ENCODE peak calls at places on chromosomes 11 and 22, in four cellular contexts. One of them, this sample, is unnamed. For H3K79me2, the result is how much of the 10 kb centered on the place peaks cover.

GRCh38 chr11:24406389-24406788 is 90.5 kb upstream of the LUZP2 start:
- DNase-seq in OCI-LY7: no peak
- DNase-seq in PC-3: no peak
- DNase-seq in HCT116: no peak
- DNase-seq in this sample: no peak

GRCh38 chr11:59755701-59756495 is 722 bp downstream of the STX3 start:
- DNase-seq in OCI-LY7: no peak
- DNase-seq in PC-3: peak
- DNase-seq in HCT116: peak
- DNase-seq in this sample: peak

GRCh38 chr11:123197711-123198110 is 2.7 kb upstream of the CLMP start:
- DNase-seq in OCI-LY7: no peak
- DNase-seq in PC-3: peak
- DNase-seq in HCT116: no peak
- DNase-seq in this sample: no peak

GRCh38 chr11:12009617-12010321 is 1.3 kb upstream of the DKK3 start:
- DNase-seq in OCI-LY7: no peak
- DNase-seq in PC-3: no peak
- DNase-seq in HCT116: no peak
- DNase-seq in this sample: no peak

GRCh38 chr11:134474942-134475341 is 62.9 kb upstream of the B3GAT1 start:
- DNase-seq in OCI-LY7: no peak
- DNase-seq in PC-3: no peak
- DNase-seq in HCT116: no peak
- DNase-seq in this sample: no peak

GRCh38 chr11:1639102-1639620 is 9.6 kb downstream of the KRTAP5-5 start:
- DNase-seq in OCI-LY7: no peak
- DNase-seq in PC-3: no peak
- DNase-seq in HCT116: no peak
- DNase-seq in this sample: peak

GRCh38 chr22:29388759-29389090 is 355 bp upstream of the AP1B1 start:
- DNase-seq in OCI-LY7: no peak
- DNase-seq in PC-3: no peak
- DNase-seq in HCT116: no peak
- DNase-seq in this sample: no peak

GRCh38 chr11:74849525-74850391 is 99.1 kb downstream of the XRRA1 start:
- DNase-seq in OCI-LY7: peak
- DNase-seq in PC-3: peak
- DNase-seq in HCT116: no peak
- DNase-seq in this sample: no peak

GRCh38 chr22:23781065-23781464 is 5.7 kb upstream of the SMARCB1 start:
- DNase-seq in OCI-LY7: no peak
- DNase-seq in PC-3: no peak
- DNase-seq in HCT116: no peak
- DNase-seq in this sample: peak

GRCh38 chr11:48063424-48063978 is 83.1 kb downstream of the PTPRJ start:
- DNase-seq in OCI-LY7: no peak
- DNase-seq in PC-3: peak
- DNase-seq in HCT116: peak
- DNase-seq in this sample: no peak

GRCh38 chr11:57781529-57781943 is 19.9 kb downstream of the CTNND1 start:
- DNase-seq in OCI-LY7: no peak
- DNase-seq in PC-3: peak
- DNase-seq in HCT116: peak
- DNase-seq in this sample: no peak

GRCh38 chr22:50343541-50343935 is 411 bp downstream of the PPP6R2 start:
- DNase-seq in OCI-LY7: no peak
- DNase-seq in PC-3: no peak
- DNase-seq in HCT116: no peak
- DNase-seq in this sample: no peak

GRCh38 chr22:50347157-50347556 is 4.0 kb downstream of the PPP6R2 start:
- DNase-seq in OCI-LY7: no peak
- DNase-seq in PC-3: no peak
- DNase-seq in HCT116: no peak
- DNase-seq in this sample: no peak

GRCh38 chr22:50342651-50343540 is at the start of gene PPP6R2:
- DNase-seq in OCI-LY7: peak
- DNase-seq in PC-3: peak
- DNase-seq in HCT116: no peak
- DNase-seq in this sample: peak

GRCh38 chr22:50346415-50346945 is 3.4 kb downstream of the PPP6R2 start:
- DNase-seq in OCI-LY7: no peak
- DNase-seq in PC-3: no peak
- DNase-seq in HCT116: no peak
- DNase-seq in this sample: no peak

DNA sequence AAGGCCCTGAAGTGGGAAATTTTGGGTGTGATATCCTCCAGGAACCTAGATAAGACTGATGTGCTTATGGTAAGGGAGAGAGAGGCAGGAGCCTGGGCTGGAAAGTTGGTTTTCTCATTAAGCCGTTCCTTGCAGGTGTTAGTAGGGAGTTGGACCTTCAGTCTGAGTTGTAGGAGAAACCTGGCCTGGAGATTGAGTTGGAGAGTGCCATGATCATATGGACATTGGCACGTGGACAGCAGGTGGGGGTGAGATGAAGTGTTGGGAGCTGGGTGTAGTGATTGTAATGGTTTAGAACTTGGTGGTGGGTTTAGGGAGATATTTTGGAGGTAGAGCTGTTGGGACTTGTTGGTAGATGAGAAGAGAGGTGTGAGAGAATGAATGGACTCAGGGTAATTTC is 4.9 kb downstream of the PPP6R2 start:
- DNase-seq in OCI-LY7: no peak
- DNase-seq in PC-3: no peak
- DNase-seq in HCT116: no peak
- DNase-seq in this sample: no peak
- H3K79me2 ChIP-seq in OCI-LY7: under half
- H3K79me2 ChIP-seq in PC-3: under half
- H3K79me2 ChIP-seq in HCT116: half or more
- H3K79me2 ChIP-seq in this sample: half or more

DNA sequence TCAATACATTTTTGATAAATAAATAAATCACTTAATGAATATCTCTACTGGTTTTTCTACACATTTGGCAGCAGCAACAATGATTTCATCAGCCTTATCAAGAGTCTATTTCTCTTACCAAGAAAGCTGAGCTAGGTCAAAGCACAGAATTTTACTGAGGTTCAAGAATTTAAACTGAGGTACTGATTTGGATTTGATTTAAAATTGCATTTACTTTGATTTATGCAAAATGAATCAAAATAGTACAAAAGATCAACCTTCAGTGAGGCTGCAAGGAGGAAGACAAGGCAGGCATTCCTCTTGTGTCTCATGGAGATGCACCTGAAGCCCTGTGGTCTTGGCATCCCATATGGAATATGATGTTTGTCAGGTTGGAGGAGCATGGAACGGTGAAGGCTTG is 15.5 kb upstream of the EP300 start:
- DNase-seq in OCI-LY7: no peak
- DNase-seq in PC-3: no peak
- DNase-seq in HCT116: no peak
- DNase-seq in this sample: no peak
- H3K79me2 ChIP-seq in OCI-LY7: under half
- H3K79me2 ChIP-seq in PC-3: under half
- H3K79me2 ChIP-seq in HCT116: under half
- H3K79me2 ChIP-seq in this sample: under half

DNA sequence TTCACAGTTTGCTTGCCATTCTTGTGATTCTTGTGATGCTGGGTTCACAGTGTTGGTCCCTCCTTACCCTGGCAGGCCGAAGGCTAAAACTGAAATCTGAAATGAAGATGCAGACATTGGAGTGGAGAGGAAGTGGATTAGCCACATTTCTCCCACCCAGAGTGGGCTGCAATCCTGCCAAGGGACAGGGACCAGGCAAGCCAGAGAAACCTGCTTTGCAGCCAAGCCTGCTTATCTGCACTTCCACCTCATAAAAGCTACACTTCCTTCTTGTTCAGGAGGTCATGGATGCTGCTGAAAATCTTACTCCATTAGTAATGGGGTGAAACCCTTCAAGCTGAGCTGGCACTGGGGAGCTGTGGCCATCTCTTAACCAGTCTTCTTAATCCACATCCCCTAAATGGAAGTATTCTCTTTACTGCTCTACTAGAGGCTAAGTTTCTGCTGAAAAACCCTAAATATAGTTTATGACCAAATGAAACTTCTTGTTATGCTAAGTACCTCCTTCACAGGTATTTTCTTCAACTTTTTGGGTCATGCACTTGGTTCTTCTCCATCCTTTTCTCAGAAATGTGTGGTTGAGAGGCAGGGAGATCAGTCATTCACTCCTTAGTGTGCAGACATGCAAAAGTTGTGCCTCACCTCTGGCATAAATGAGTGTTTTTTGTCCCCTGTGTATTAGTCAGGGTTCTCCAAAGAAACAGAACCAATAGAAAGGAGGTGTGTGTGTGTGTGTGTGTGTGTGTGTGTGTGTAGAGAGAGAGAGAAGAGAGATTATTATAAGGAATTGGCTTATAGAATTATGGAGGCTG is 133.9 kb upstream of the BMAL1 start:
- DNase-seq in OCI-LY7: no peak
- DNase-seq in PC-3: peak
- DNase-seq in HCT116: no peak
- DNase-seq in this sample: no peak
- H3K79me2 ChIP-seq in OCI-LY7: under half
- H3K79me2 ChIP-seq in PC-3: under half
- H3K79me2 ChIP-seq in HCT116: under half
- H3K79me2 ChIP-seq in this sample: under half

GRCh38 chr11:66293777-66294625 is 2.3 kb downstream of the TMEM151A start:
- DNase-seq in OCI-LY7: no peak
- DNase-seq in PC-3: no peak
- DNase-seq in HCT116: no peak
- DNase-seq in this sample: no peak

GRCh38 chr11:66291303-66291705 is 390 bp upstream of the TMEM151A start:
- DNase-seq in OCI-LY7: no peak
- DNase-seq in PC-3: no peak
- DNase-seq in HCT116: no peak
- DNase-seq in this sample: peak

GRCh38 chr11:66291706-66292542 is at the start of gene TMEM151A:
- DNase-seq in OCI-LY7: no peak
- DNase-seq in PC-3: no peak
- DNase-seq in HCT116: no peak
- DNase-seq in this sample: peak

GRCh38 chr11:66293352-66293751 is 1.7 kb downstream of the TMEM151A start:
- DNase-seq in OCI-LY7: no peak
- DNase-seq in PC-3: no peak
- DNase-seq in HCT116: no peak
- DNase-seq in this sample: no peak

DNA sequence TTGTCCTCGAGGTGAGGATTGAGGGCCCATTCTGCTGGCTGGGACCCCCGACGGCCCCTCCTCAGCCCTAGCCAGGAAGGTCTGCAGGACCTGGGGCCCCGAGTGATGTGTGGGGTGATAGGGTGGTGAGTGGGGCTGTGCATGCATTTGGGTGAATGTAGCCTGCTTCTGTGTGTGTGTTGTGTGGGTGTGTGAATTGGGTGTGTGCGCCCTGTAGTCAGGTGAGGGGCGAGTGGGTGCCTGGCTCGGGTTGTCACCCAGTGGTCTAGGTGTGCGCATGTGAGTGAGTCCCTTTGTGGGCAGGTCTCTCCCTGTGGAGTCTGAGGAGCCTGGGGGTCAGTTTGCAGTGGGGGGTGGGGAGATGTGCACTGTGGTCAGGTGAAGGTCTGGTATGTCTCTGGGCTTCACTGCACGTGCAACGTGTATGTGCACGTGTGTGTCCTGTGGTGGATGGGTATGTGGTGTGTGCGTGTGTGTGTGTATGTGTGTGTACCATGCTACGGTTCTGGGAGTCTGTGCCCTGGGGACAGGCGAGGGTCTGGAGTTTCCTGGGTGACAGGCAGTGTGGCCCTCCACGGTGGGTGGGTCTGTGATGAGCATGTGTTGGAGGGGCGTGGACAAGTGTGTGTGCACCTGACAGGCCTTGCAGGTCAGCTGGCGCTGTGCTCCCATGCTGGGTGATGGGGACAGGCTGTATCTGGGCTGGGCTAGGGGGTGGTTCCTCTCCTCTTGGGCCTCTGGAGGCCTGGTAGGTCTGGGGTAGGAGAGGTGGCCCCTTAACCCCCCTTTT is 1.0 kb downstream of the TMEM151A start:
- DNase-seq in OCI-LY7: no peak
- DNase-seq in PC-3: no peak
- DNase-seq in HCT116: no peak
- DNase-seq in this sample: no peak
- H3K79me2 ChIP-seq in OCI-LY7: under half
- H3K79me2 ChIP-seq in PC-3: under half
- H3K79me2 ChIP-seq in HCT116: under half
- H3K79me2 ChIP-seq in this sample: under half

GRCh38 chr22:42184852-42185251 is 54.2 kb upstream of the CYP2D6 start:
- DNase-seq in OCI-LY7: no peak
- DNase-seq in PC-3: no peak
- DNase-seq in HCT116: no peak
- DNase-seq in this sample: no peak
- H3K79me2 ChIP-seq in OCI-LY7: half or more
- H3K79me2 ChIP-seq in PC-3: under half
- H3K79me2 ChIP-seq in HCT116: half or more
- H3K79me2 ChIP-seq in this sample: under half

GRCh38 chr22:21816787-21817496 is 50.5 kb downstream of the MAPK1 start:
- DNase-seq in OCI-LY7: peak
- DNase-seq in PC-3: peak
- DNase-seq in HCT116: no peak
- DNase-seq in this sample: peak
- H3K79me2 ChIP-seq in OCI-LY7: half or more
- H3K79me2 ChIP-seq in PC-3: half or more
- H3K79me2 ChIP-seq in HCT116: half or more
- H3K79me2 ChIP-seq in this sample: half or more

GRCh38 chr11:10459029-10459970 is 4.2 kb downstream of the AMPD3 start:
- DNase-seq in OCI-LY7: peak
- DNase-seq in PC-3: no peak
- DNase-seq in HCT116: no peak
- DNase-seq in this sample: no peak
- H3K79me2 ChIP-seq in OCI-LY7: under half
- H3K79me2 ChIP-seq in PC-3: under half
- H3K79me2 ChIP-seq in HCT116: under half
- H3K79me2 ChIP-seq in this sample: under half

DNA sequence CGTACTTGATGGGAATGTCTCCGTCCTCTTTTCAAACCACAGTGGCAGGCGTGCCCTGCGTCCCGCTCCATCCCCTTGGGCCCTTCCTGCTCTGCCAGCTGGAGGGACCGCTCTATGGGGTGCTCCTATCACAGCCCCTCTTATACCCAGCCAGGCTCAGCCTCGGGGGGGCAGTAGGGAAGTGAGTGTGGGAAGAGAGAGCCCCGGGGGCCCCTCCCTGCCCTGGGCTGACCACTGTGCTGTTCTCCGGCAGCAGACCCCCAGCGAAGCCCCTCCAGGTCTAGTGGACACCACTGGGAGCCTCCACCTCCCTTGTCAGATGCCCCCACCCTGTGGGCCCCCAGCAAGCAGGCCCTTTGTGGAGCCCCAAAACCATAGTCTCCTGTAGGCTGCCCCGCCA is 572.5 kb downstream of the BRD1 start:
- DNase-seq in OCI-LY7: no peak
- DNase-seq in PC-3: no peak
- DNase-seq in HCT116: no peak
- DNase-seq in this sample: no peak
- H3K79me2 ChIP-seq in OCI-LY7: under half
- H3K79me2 ChIP-seq in PC-3: under half
- H3K79me2 ChIP-seq in HCT116: under half
- H3K79me2 ChIP-seq in this sample: under half

GRCh38 chr11:113035708-113036107 is 74.5 kb downstream of the NCAM1 start:
- DNase-seq in OCI-LY7: no peak
- DNase-seq in PC-3: no peak
- DNase-seq in HCT116: no peak
- DNase-seq in this sample: no peak
- H3K79me2 ChIP-seq in OCI-LY7: under half
- H3K79me2 ChIP-seq in PC-3: under half
- H3K79me2 ChIP-seq in HCT116: under half
- H3K79me2 ChIP-seq in this sample: under half